ENCODE peak calls at places on chromosomes 3 and 15, in ten cellular contexts. Z is AG10803, H is IMR-90, Q is lung, X is osteoblast, E is fibroblast of pulmonary artery, F is endodermal cell, S is adrenal gland, U is foreskin fibroblast, T is cardiac fibroblast. N is an unnamed sample.

GRCh38 chr3:175270199-175270837 is 411.2 kb downstream of the NAALADL2 start:
- DNase-seq in Z (no peak), H (peak; percentile 62), Q (no peak), X (no peak), E (peak; percentile 57), F (no peak), S (no peak), U (peak; percentile 9), T (peak; percentile 54), N (peak; percentile 33)

GRCh38 chr15:64344651-64345262 is 11.2 kb downstream of the CSNK1G1 start:
- DNase-seq in Z (peak; percentile 66), H (peak; percentile 26), Q (no peak), X (peak; percentile 18), E (no peak), F (no peak), S (no peak), U (peak; percentile 73), T (peak; percentile 36), N (no peak)

GRCh38 chr3:142180761-142181362 is 31.5 kb upstream of the TFDP2 start:
- DNase-seq in Z (peak; percentile 30), H (peak; percentile 34), Q (no peak), X (no peak), E (peak; percentile 71), F (peak; percentile 76), S (peak; percentile 68), U (peak; percentile 51), T (peak; percentile 73), N (peak; percentile 4)

GRCh38 chr3:28104896-28105554 is 136.4 kb upstream of the CMC1 start:
- DNase-seq in Z (no peak), H (no peak), Q (no peak), X (no peak), E (no peak), F (no peak), S (no peak), U (no peak), T (no peak), N (no peak)

GRCh38 chr3:135621184-135621931 is 344.2 kb upstream of the PPP2R3A start:
- DNase-seq in Z (no peak), H (no peak), Q (no peak), X (no peak), E (no peak), F (peak; percentile 49), S (peak; percentile 65), U (no peak), T (no peak), N (no peak)

GRCh38 chr3:148816971-148817519 is 10.6 kb upstream of the CPB1 start:
- DNase-seq in Z (no peak), H (no peak), Q (no peak), X (no peak), E (no peak), F (no peak), S (no peak), U (no peak), T (no peak), N (no peak)

GRCh38 chr3:197298341-197298857 is at the start of gene DLG1:
- DNase-seq in Z (peak; percentile 90), H (peak; percentile 92), Q (peak; percentile 93), X (peak; percentile 95), E (peak; percentile 94), F (peak; percentile 95), S (peak; percentile 96), U (peak; percentile 96), T (peak; percentile 95), N (peak; percentile 92)

GRCh38 chr3:156762631-156763185 is 63.4 kb upstream of the LEKR1 start:
- DNase-seq in Z (peak; percentile 97), H (peak; percentile 93), Q (no peak), X (peak; percentile 73), E (peak; percentile 97), F (no peak), S (no peak), U (peak; percentile 96), T (peak; percentile 93), N (no peak)

DNA sequence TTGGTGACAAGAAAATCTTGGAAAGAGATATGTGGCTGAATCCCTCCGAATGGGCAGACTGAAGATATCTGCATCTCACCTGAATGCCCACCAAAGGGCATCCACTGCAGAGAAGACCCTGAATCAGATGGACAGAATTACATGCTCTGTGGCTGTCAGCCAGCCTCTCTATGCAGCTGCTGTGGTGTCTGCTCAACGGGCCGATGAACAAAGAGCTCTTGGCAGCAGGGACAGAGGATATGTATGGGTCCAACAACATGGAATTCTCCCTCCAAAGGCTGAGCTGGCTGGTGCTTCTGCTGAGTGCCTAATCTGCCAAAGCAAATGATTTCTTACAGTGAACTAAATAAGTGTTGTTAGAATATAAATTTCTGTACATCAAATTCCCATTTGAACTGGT is 2.1 kb upstream of the BCL2L10 start:
- DNase-seq in Z (no peak), H (no peak), Q (no peak), X (peak; percentile 73), E (no peak), F (peak; percentile 24), S (no peak), U (peak; percentile 31), T (no peak), N (no peak)
- H3K4me3 ChIP-seq in Z (no peak overlapping the region), H (no peak overlapping the region), Q (no peak overlapping the region), X (no peak overlapping the region), E (no peak overlapping the region), F (no peak overlapping the region), S (no peak overlapping the region), U (no peak overlapping the region), T (no peak overlapping the region), N (no peak overlapping the region)

DNA sequence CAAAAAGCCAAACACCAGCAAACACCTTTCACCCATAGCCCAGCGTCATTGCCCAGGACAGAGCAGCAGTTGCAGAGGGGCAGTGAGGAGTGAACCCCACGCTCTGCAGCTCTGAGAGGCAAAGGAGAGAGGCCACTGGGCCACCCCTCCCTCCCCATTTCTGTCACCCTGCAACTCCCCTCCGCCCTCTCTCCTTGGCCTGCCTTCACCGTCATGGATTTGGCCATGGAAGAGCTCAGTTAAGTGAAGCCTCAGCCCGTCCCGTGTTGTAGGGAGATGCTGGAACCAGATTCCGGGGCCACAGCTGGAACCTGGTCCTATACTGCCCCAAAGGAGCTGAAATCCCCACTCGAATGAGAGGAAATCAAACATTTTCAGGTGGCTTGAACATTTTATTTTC is 21.9 kb downstream of the MRAS start:
- DNase-seq in Z (no peak), H (no peak), Q (no peak), X (no peak), E (no peak), F (no peak), S (no peak), U (no peak), T (no peak), N (no peak)
- TF ChIP-seq CTCF in Z (no peak), H (no peak), Q (no peak), X (no peak), E (no peak), F (no peak), S (no peak), U (no peak), T (no peak), N (no peak)

DNA sequence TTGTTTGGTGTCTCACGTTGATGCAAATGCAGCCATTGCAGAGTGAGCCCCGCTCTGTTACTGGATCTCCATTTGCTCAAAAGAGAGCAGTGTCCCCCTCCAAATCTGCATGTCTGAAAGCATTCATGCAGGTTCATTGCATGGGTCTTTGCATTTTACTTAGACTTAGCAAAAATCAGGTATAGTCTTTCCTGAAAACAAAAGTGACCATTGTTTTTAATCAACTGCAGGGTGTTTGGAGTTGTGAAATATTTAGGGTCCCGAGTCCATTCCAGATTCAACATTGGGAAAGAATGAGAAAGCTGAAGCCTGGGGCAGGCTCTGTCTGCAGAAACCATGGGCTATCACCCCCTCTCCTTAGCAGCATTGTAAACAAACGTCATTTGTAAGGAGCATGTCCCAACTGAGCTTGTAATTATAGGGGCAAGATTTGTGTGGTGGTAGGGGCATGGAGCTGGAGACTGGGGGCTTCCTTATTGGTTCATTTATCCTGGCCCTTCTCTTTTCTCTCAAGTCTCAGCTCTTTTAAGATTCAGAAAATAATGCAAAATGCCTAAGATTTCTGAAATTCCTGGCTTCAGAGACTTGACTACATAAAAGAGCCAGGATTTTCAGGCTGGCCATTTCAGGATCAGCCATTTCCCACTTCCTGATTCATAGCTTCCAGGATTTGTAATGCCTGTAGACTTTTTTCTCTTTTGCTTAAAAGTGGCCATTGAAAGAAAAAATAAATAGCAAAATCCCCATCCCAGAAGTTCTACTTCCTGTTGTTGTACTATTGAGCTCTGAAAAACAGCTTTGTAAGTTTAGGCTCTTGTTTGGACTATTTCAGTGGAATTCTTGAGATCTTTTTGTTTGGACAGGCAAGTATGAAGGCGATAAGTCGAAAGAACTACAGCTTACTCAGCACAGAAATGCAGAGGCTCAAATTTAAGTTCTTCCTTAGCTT is 23.0 kb downstream of the IGF1R start:
- DNase-seq in Z (peak; percentile 79), H (peak; percentile 69), Q (no peak), X (no peak), E (peak; percentile 74), F (peak; percentile 75), S (no peak), U (peak; percentile 74), T (peak; percentile 74), N (peak; percentile 61)
- H3K4me3 ChIP-seq in Z (no peak overlapping the region), H (no peak overlapping the region), Q (no peak overlapping the region), X (peak overlapping the region; percentile 32), E (peak overlapping the region; percentile 21), F (peak overlapping the region; percentile 65), S (no peak overlapping the region), U (peak overlapping the region; percentile 11), T (no peak overlapping the region), N (peak overlapping the region; percentile 13)

GRCh38 chr15:71125831-71126453 is 10.7 kb downstream of the THSD4 start:
- DNase-seq in Z (no peak), H (peak; percentile 29), Q (no peak), X (no peak), E (no peak), F (peak; percentile 85), S (no peak), U (no peak), T (no peak), N (no peak)
- TF ChIP-seq CTCF in Z (no peak), H (peak; percentile 26), Q (no peak), X (peak; percentile 37), E (peak; percentile 40), F (peak; percentile 79), S (no peak), U (peak; percentile 5), T (peak; percentile 41), N (peak; percentile 50)